ENCODE peak calls at places on chromosomes 13 and 19, in six cellular contexts. One of them, this sample, is unnamed.
A peak's percentile ranks its signal among the peaks of the same experiment; 100 is the strongest.

GRCh38 chr13:99256283-99256682 is 1.9 kb downstream of the GPR18 start:
- DNase-seq in OCI-LY7: peak; percentile 64
- DNase-seq in testis: no peak
- DNase-seq in stomach: no peak
- DNase-seq in ovary: no peak
- DNase-seq in choroid plexus epithelial cell: peak; percentile 5
- DNase-seq in this sample: no peak

GRCh38 chr13:40060318-40061007 is 405.0 kb downstream of the COG6 start:
- DNase-seq in OCI-LY7: peak; percentile 24
- DNase-seq in testis: peak; percentile 50
- DNase-seq in stomach: peak; percentile 31
- DNase-seq in ovary: peak; percentile 83
- DNase-seq in choroid plexus epithelial cell: peak; percentile 93
- DNase-seq in this sample: no peak

GRCh38 chr19:6736169-6736916 is 1.0 kb downstream of the GPR108 start:
- DNase-seq in OCI-LY7: peak; percentile 90
- DNase-seq in testis: peak; percentile 83
- DNase-seq in stomach: peak; percentile 75
- DNase-seq in ovary: peak; percentile 82
- DNase-seq in choroid plexus epithelial cell: peak; percentile 96
- DNase-seq in this sample: peak; percentile 73

GRCh38 chr19:15871570-15871969 is 26.3 kb downstream of the CYP4F2 start:
- DNase-seq in OCI-LY7: no peak
- DNase-seq in testis: no peak
- DNase-seq in stomach: no peak
- DNase-seq in ovary: no peak
- DNase-seq in choroid plexus epithelial cell: no peak
- DNase-seq in this sample: no peak

GRCh38 chr13:40585911-40586471 is 80.5 kb downstream of the FOXO1 start:
- DNase-seq in OCI-LY7: no peak
- DNase-seq in testis: no peak
- DNase-seq in stomach: no peak
- DNase-seq in ovary: no peak
- DNase-seq in choroid plexus epithelial cell: no peak
- DNase-seq in this sample: no peak

GRCh38 chr19:34118879-34119748 is 53.2 kb upstream of the LSM14A start:
- DNase-seq in OCI-LY7: no peak
- DNase-seq in testis: no peak
- DNase-seq in stomach: no peak
- DNase-seq in ovary: no peak
- DNase-seq in choroid plexus epithelial cell: no peak
- DNase-seq in this sample: no peak

GRCh38 chr19:45800009-45800553 is 7.4 kb upstream of the DMWD start:
- DNase-seq in OCI-LY7: no peak
- DNase-seq in testis: no peak
- DNase-seq in stomach: no peak
- DNase-seq in ovary: no peak
- DNase-seq in choroid plexus epithelial cell: peak; percentile 49
- DNase-seq in this sample: no peak

GRCh38 chr19:33472696-33473624 is 48.6 kb downstream of the PEPD start:
- DNase-seq in OCI-LY7: no peak
- DNase-seq in testis: no peak
- DNase-seq in stomach: no peak
- DNase-seq in ovary: no peak
- DNase-seq in choroid plexus epithelial cell: peak; percentile 88
- DNase-seq in this sample: no peak

GRCh38 chr13:91284335-91284734 is 63.2 kb upstream of the MIR17HG start:
- DNase-seq in OCI-LY7: no peak
- DNase-seq in testis: no peak
- DNase-seq in stomach: no peak
- DNase-seq in ovary: no peak
- DNase-seq in choroid plexus epithelial cell: no peak
- DNase-seq in this sample: no peak

GRCh38 chr19:1167687-1168561 is 6.1 kb downstream of the SBNO2 start:
- DNase-seq in OCI-LY7: no peak
- DNase-seq in testis: peak; percentile 48
- DNase-seq in stomach: no peak
- DNase-seq in ovary: no peak
- DNase-seq in choroid plexus epithelial cell: no peak
- DNase-seq in this sample: no peak

GRCh38 chr13:23990443-23990842 is 93.1 kb upstream of the C1QTNF9B start:
- DNase-seq in OCI-LY7: no peak
- DNase-seq in testis: no peak
- DNase-seq in stomach: no peak
- DNase-seq in ovary: no peak
- DNase-seq in choroid plexus epithelial cell: no peak
- DNase-seq in this sample: no peak

GRCh38 chr19:18424890-18425514 is 5.8 kb downstream of the SSBP4 start:
- DNase-seq in OCI-LY7: no peak
- DNase-seq in testis: no peak
- DNase-seq in stomach: no peak
- DNase-seq in ovary: peak; percentile 43
- DNase-seq in choroid plexus epithelial cell: no peak
- DNase-seq in this sample: no peak

GRCh38 chr19:53007200-53008054 is 6.3 kb upstream of the ERVV-1 start:
- DNase-seq in OCI-LY7: no peak
- DNase-seq in testis: no peak
- DNase-seq in stomach: no peak
- DNase-seq in ovary: no peak
- DNase-seq in choroid plexus epithelial cell: no peak
- DNase-seq in this sample: no peak

GRCh38 chr19:5052945-5053485 is 84.1 kb downstream of the KDM4B start:
- DNase-seq in OCI-LY7: no peak
- DNase-seq in testis: no peak
- DNase-seq in stomach: no peak
- DNase-seq in ovary: no peak
- DNase-seq in choroid plexus epithelial cell: no peak
- DNase-seq in this sample: no peak

GRCh38 chr19:42216653-42217521 is 590 bp downstream of the DEDD2 start:
- DNase-seq in OCI-LY7: peak; percentile 69
- DNase-seq in testis: peak; percentile 56
- DNase-seq in stomach: peak; percentile 51
- DNase-seq in ovary: peak; percentile 76
- DNase-seq in choroid plexus epithelial cell: peak; percentile 52
- DNase-seq in this sample: no peak

GRCh38 chr19:4584670-4585460 is 25.4 kb upstream of the SEMA6B start:
- DNase-seq in OCI-LY7: no peak
- DNase-seq in testis: no peak
- DNase-seq in stomach: no peak
- DNase-seq in ovary: no peak
- DNase-seq in choroid plexus epithelial cell: no peak
- DNase-seq in this sample: no peak

GRCh38 chr19:33865306-33865705 is 68.6 kb downstream of the KCTD15 start:
- DNase-seq in OCI-LY7: no peak
- DNase-seq in testis: no peak
- DNase-seq in stomach: no peak
- DNase-seq in ovary: no peak
- DNase-seq in choroid plexus epithelial cell: no peak
- DNase-seq in this sample: no peak

GRCh38 chr19:5478925-5479588 is 23.8 kb downstream of the ZNRF4 start:
- DNase-seq in OCI-LY7: no peak
- DNase-seq in testis: no peak
- DNase-seq in stomach: no peak
- DNase-seq in ovary: no peak
- DNase-seq in choroid plexus epithelial cell: no peak
- DNase-seq in this sample: no peak

GRCh38 chr19:15251749-15252397 is 19.6 kb upstream of the EPHX3 start:
- DNase-seq in OCI-LY7: no peak
- DNase-seq in testis: peak; percentile 83
- DNase-seq in stomach: peak; percentile 33
- DNase-seq in ovary: peak; percentile 89
- DNase-seq in choroid plexus epithelial cell: peak; percentile 97
- DNase-seq in this sample: peak; percentile 74

GRCh38 chr13:90307136-90307535 is 1040.4 kb upstream of the MIR17HG start:
- DNase-seq in OCI-LY7: no peak
- DNase-seq in testis: no peak
- DNase-seq in stomach: no peak
- DNase-seq in ovary: no peak
- DNase-seq in choroid plexus epithelial cell: no peak
- DNase-seq in this sample: no peak

GRCh38 chr13:78700121-78700910 is 41.4 kb upstream of the OBI1 start:
- DNase-seq in OCI-LY7: no peak
- DNase-seq in testis: no peak
- DNase-seq in stomach: no peak
- DNase-seq in ovary: no peak
- DNase-seq in choroid plexus epithelial cell: peak; percentile 64
- DNase-seq in this sample: no peak

GRCh38 chr19:16191216-16191908 is 6.2 kb downstream of the FAM32A start:
- DNase-seq in OCI-LY7: no peak
- DNase-seq in testis: no peak
- DNase-seq in stomach: no peak
- DNase-seq in ovary: no peak
- DNase-seq in choroid plexus epithelial cell: no peak
- DNase-seq in this sample: no peak

GRCh38 chr19:19459099-19459498 is 53.6 kb downstream of the GATAD2A start:
- DNase-seq in OCI-LY7: no peak
- DNase-seq in testis: no peak
- DNase-seq in stomach: no peak
- DNase-seq in ovary: no peak
- DNase-seq in choroid plexus epithelial cell: peak; percentile 67
- DNase-seq in this sample: no peak

GRCh38 chr13:34155931-34156607 is 338.1 kb downstream of the RFC3 start:
- DNase-seq in OCI-LY7: no peak
- DNase-seq in testis: no peak
- DNase-seq in stomach: no peak
- DNase-seq in ovary: no peak
- DNase-seq in choroid plexus epithelial cell: peak; percentile 57
- DNase-seq in this sample: no peak

GRCh38 chr13:103277959-103278673 is 211.9 kb upstream of the SLC10A2 start:
- DNase-seq in OCI-LY7: no peak
- DNase-seq in testis: no peak
- DNase-seq in stomach: no peak
- DNase-seq in ovary: no peak
- DNase-seq in choroid plexus epithelial cell: no peak
- DNase-seq in this sample: no peak

GRCh38 chr13:40464991-40465390 is 201.4 kb downstream of the FOXO1 start:
- DNase-seq in OCI-LY7: no peak
- DNase-seq in testis: no peak
- DNase-seq in stomach: no peak
- DNase-seq in ovary: no peak
- DNase-seq in choroid plexus epithelial cell: no peak
- DNase-seq in this sample: no peak

GRCh38 chr19:54477650-54478049 is 4.6 kb upstream of the CDC42EP5 start:
- DNase-seq in OCI-LY7: no peak
- DNase-seq in testis: no peak
- DNase-seq in stomach: no peak
- DNase-seq in ovary: no peak
- DNase-seq in choroid plexus epithelial cell: peak; percentile 22
- DNase-seq in this sample: no peak
- TF ChIP-seq CTCF in OCI-LY7: peak; percentile 29
- TF ChIP-seq CTCF in testis: no peak
- TF ChIP-seq CTCF in stomach: no peak
- TF ChIP-seq CTCF in ovary: no peak
- TF ChIP-seq CTCF in choroid plexus epithelial cell: peak; percentile 31
- TF ChIP-seq CTCF in this sample: no peak

GRCh38 chr13:28550721-28551497 is 56.0 kb upstream of the FLT1 start:
- DNase-seq in OCI-LY7: no peak
- DNase-seq in testis: no peak
- DNase-seq in stomach: no peak
- DNase-seq in ovary: no peak
- DNase-seq in choroid plexus epithelial cell: no peak
- DNase-seq in this sample: no peak
- TF ChIP-seq CTCF in OCI-LY7: no peak
- TF ChIP-seq CTCF in testis: no peak
- TF ChIP-seq CTCF in stomach: no peak
- TF ChIP-seq CTCF in ovary: no peak
- TF ChIP-seq CTCF in choroid plexus epithelial cell: no peak
- TF ChIP-seq CTCF in this sample: no peak

DNA sequence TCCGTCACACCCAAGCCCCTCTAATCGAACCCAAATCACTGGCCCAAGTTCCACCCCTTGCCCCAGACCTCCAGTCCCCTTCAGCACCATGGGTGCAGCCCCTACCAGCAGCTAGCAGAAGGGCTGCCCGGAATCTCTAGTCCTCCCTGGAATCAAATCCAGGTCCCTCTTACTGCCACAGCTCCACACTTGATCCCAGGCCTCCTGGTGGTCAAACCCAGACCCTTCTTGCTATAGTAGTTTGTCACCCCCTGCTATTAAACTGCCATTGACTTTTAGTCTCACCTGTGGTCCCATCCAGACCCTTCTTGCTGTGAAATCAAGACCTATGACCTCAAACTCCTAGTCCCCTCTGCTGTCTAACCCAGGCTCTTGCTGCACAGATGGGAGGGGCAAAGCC is 8.7 kb downstream of the HIPK4 start:
- DNase-seq in OCI-LY7: no peak
- DNase-seq in testis: no peak
- DNase-seq in stomach: no peak
- DNase-seq in ovary: no peak
- DNase-seq in choroid plexus epithelial cell: no peak
- DNase-seq in this sample: no peak
- TF ChIP-seq CTCF in OCI-LY7: peak; percentile 22
- TF ChIP-seq CTCF in testis: no peak
- TF ChIP-seq CTCF in stomach: no peak
- TF ChIP-seq CTCF in ovary: no peak
- TF ChIP-seq CTCF in choroid plexus epithelial cell: peak; percentile 37
- TF ChIP-seq CTCF in this sample: no peak

DNA sequence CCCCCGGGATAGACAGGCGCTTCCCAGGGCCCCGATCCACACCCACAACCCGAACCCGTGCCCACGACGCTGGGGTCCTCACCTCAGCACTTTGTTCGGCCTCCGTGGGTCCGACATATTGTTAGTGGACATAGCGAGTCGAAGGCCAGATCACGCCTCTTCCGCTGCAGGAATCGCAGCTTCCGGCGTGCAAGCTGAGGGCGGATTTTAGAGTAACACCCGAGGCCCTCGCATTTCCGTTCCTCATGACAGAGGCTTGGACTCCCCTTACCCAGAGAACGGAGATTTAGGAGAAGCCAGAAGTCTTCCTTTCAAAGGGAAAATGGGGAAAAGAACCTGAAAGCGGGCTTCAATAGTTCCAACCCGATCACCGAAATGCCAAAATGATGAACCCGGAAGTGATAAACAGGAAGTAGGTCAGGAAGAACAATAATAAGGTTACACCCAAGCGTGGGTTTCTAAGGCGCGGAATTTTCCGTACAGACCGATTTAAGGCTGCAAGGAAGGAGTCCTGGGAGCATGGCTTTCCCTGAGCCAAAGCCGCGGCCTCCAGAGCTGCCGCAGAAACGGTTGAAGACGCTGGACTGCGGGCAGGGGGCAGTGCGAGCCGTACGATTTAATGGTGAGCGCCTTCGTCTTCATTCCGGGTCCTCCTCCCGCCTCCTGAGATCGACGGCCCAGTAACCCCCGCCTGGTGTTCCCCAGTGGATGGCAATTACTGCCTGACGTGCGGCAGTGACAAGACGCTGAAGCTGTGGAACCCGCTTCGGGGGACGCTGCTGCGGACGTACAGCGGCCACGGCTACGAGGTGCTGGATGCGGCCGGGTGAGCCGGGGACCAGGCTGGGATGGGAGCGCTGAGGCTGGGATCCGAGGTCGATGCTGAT is 2.9 kb downstream of the WDR83 start:
- DNase-seq in OCI-LY7: peak; percentile 88
- DNase-seq in testis: peak; percentile 89
- DNase-seq in stomach: peak; percentile 85
- DNase-seq in ovary: peak; percentile 82
- DNase-seq in choroid plexus epithelial cell: peak; percentile 91
- DNase-seq in this sample: peak; percentile 76
- TF ChIP-seq CTCF in OCI-LY7: no peak
- TF ChIP-seq CTCF in testis: peak; percentile 2
- TF ChIP-seq CTCF in stomach: no peak
- TF ChIP-seq CTCF in ovary: no peak
- TF ChIP-seq CTCF in choroid plexus epithelial cell: peak; percentile 16
- TF ChIP-seq CTCF in this sample: no peak

This sample was measured in mesothelial cell of epicardium.